ENCODE peak calls at places on chromosomes 13 and 19, in four cellular contexts. O is mesothelial cell of epicardium, U is nephron progenitor cell, D is fibroblast of pulmonary artery. Q is an unnamed sample.

GRCh38 chr13:44617648-44618047 is 41.5 kb upstream of the TSC22D1 start:
- DNase-seq in O (no peak), U (no peak), D (no peak), Q (no peak)

GRCh38 chr19:1521636-1522035 is 2.2 kb upstream of the PLK5 start:
- DNase-seq in O (no peak), U (no peak), D (no peak), Q (no peak)

GRCh38 chr13:20405691-20406090 is 120.0 kb downstream of the CRYL1 start:
- DNase-seq in O (peak), U (peak), D (no peak), Q (no peak)

GRCh38 chr19:10288662-10289166 is 1.0 kb upstream of the ICAM5 start:
- DNase-seq in O (no peak), U (peak), D (peak), Q (no peak)

GRCh38 chr19:49073514-49074378 is 1.2 kb upstream of the KCNA7 start:
- DNase-seq in O (no peak), U (no peak), D (no peak), Q (no peak)

GRCh38 chr13:107993239-107993948 is 221.9 kb downstream of the LIG4 start:
- DNase-seq in O (no peak), U (no peak), D (no peak), Q (no peak)

GRCh38 chr13:31767175-31767900 is 28.0 kb downstream of the RXFP2 start:
- DNase-seq in O (no peak), U (no peak), D (peak), Q (no peak)

GRCh38 chr13:27661017-27661416 is 39.3 kb downstream of the POLR1D start:
- DNase-seq in O (no peak), U (no peak), D (no peak), Q (no peak)

GRCh38 chr13:44050450-44051063 is 170.9 kb downstream of the LACC1 start:
- DNase-seq in O (no peak), U (no peak), D (peak), Q (no peak)

GRCh38 chr19:32630338-32630737 is 44.6 kb downstream of the ANKRD27 start:
- DNase-seq in O (no peak), U (no peak), D (no peak), Q (no peak)

GRCh38 chr19:13983213-13983889 is 22.8 kb downstream of the RFX1 start:
- DNase-seq in O (no peak), U (no peak), D (no peak), Q (no peak)

GRCh38 chr19:44476559-44477408 is 23.5 kb downstream of the ZNF180 start:
- DNase-seq in O (no peak), U (no peak), D (peak), Q (no peak)

GRCh38 chr13:30158774-30159445 is 148.4 kb downstream of the KATNAL1 start:
- DNase-seq in O (no peak), U (no peak), D (peak), Q (no peak)

GRCh38 chr19:52197964-52198363 is 8.1 kb downstream of the PPP2R1A start:
- DNase-seq in O (no peak), U (no peak), D (no peak), Q (no peak)

GRCh38 chr19:47075179-47075811 is 26.9 kb upstream of the TMEM160 start:
- DNase-seq in O (no peak), U (no peak), D (no peak), Q (no peak)

GRCh38 chr13:51576754-51577153 is 7.5 kb upstream of the WDFY2 start:
- DNase-seq in O (no peak), U (no peak), D (no peak), Q (no peak)

GRCh38 chr19:46944918-46945628 is 74.6 kb upstream of the NPAS1 start:
- DNase-seq in O (no peak), U (peak), D (peak), Q (no peak)

GRCh38 chr19:19597809-19598306 is 20.6 kb downstream of the PBX4 start:
- DNase-seq in O (no peak), U (no peak), D (no peak), Q (no peak)

GRCh38 chr19:16330368-16330801 is 5.8 kb downstream of the KLF2 start:
- DNase-seq in O (no peak), U (no peak), D (peak), Q (peak)

GRCh38 chr19:17677002-17677401 is 11.2 kb downstream of the UNC13A start:
- DNase-seq in O (no peak), U (no peak), D (no peak), Q (no peak)

GRCh38 chr19:5801796-5802616 is 2.9 kb upstream of the NRTN start:
- DNase-seq in O (no peak), U (peak), D (peak), Q (no peak)

GRCh38 chr13:60957816-60958215 is 457.8 kb downstream of the PCDH20 start:
- DNase-seq in O (no peak), U (no peak), D (no peak), Q (no peak)
- TF ChIP-seq CTCF in O (no peak), U (no peak), D (no peak), Q (no peak)

DNA sequence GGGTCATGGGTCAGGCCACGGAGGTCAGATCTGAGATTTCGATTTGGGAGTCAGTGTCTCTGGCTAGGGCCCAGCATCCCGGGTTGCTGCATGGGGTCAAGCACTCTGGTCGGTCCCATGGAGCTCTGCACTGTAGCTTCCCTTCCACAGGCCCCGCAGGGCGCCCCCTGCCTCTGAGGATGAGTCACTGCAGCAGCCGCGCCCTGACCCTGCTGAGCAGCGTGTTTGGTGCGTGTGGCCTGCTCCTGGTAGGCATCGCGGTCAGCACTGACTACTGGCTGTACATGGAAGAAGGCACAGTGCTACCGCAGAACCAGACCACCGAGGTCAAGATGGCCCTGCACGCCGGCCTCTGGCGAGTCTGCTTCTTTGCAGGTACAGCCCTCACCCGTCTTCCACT is 3.6 kb downstream of the CACNG7 start:
- DNase-seq in O (no peak), U (peak), D (no peak), Q (no peak)
- TF ChIP-seq CTCF in O (peak), U (peak), D (peak), Q (no peak)

DNA sequence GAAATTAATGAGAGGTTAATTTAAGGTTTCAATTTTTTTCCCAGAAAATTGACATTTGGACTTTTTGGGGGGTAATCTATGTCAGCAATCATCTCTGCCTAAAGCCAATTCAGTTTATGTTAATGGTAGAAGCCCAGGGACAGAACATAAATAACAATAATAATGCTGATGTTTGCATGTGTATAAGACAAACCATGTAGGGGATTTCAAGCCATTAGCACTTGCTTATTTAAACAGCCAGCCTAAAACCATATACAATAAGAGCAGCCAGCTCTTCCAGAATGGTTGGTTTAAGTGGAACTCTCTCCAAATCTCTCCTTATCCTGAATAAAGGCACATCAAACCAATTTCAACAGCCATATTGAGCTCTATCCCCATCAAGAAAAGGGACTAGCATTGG is 7.0 kb upstream of the FOXO1 start:
- DNase-seq in O (no peak), U (no peak), D (no peak), Q (no peak)
- TF ChIP-seq CTCF in O (no peak), U (no peak), D (no peak), Q (no peak)

GRCh38 chr13:96214804-96215445 is 125.0 kb downstream of the HS6ST3 start:
- DNase-seq in O (no peak), U (no peak), D (peak), Q (no peak)

GRCh38 chr13:96223231-96223630 is 133.3 kb downstream of the HS6ST3 start:
- DNase-seq in O (no peak), U (no peak), D (no peak), Q (no peak)

GRCh38 chr13:96216543-96216942 is 126.6 kb downstream of the HS6ST3 start:
- DNase-seq in O (no peak), U (no peak), D (no peak), Q (no peak)

GRCh38 chr13:96218475-96218874 is 128.6 kb downstream of the HS6ST3 start:
- DNase-seq in O (no peak), U (no peak), D (no peak), Q (no peak)
- TF ChIP-seq CTCF in O (no peak), U (no peak), D (no peak), Q (no peak)

GRCh38 chr13:34507630-34508029 is 434.4 kb upstream of the NBEA start:
- DNase-seq in O (no peak), U (no peak), D (no peak), Q (no peak)

GRCh38 chr13:34512811-34513210 is 429.3 kb upstream of the NBEA start:
- DNase-seq in O (no peak), U (no peak), D (no peak), Q (no peak)

GRCh38 chr13:34515201-34515600 is 426.9 kb upstream of the NBEA start:
- DNase-seq in O (no peak), U (no peak), D (no peak), Q (no peak)

DNA sequence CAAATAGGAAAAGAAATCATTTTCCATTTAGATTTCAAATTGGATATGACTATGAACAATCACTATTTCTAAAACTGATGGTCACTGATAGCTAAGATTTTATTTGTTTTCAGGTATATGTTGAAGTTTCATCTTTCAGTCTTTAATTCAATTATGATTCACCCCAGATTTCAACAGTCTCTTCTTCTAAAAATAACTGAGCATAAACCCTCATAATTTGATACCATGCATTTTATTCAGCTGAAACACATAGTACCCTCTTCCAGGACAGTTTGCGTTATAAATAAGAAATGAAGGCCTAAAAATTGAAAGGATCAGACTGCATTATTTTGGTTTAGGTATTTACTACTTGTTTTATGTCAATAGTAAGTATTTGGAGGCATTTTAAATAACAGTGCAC is 428.5 kb upstream of the NBEA start:
- DNase-seq in O (no peak), U (no peak), D (no peak), Q (no peak)
- TF ChIP-seq CTCF in O (no peak), U (no peak), D (no peak), Q (no peak)

GRCh38 chr13:73403362-73404150 is 344.8 kb downstream of the KLF5 start:
- DNase-seq in O (no peak), U (no peak), D (no peak), Q (no peak)

GRCh38 chr13:73404581-73404980 is 345.8 kb downstream of the KLF5 start:
- DNase-seq in O (no peak), U (no peak), D (no peak), Q (no peak)

GRCh38 chr13:73397486-73398020 is 338.7 kb downstream of the KLF5 start:
- DNase-seq in O (no peak), U (no peak), D (no peak), Q (no peak)

GRCh38 chr13:73399347-73400216 is 340.8 kb downstream of the KLF5 start:
- DNase-seq in O (no peak), U (no peak), D (no peak), Q (no peak)

GRCh38 chr13:73401769-73402168 is 343.0 kb downstream of the KLF5 start:
- DNase-seq in O (no peak), U (no peak), D (no peak), Q (no peak)
- TF ChIP-seq CTCF in O (no peak), U (no peak), D (no peak), Q (no peak)

Q was measured in omental fat pad.